ENCODE peak calls at places on chromosomes 7 and 10, in eight cellular contexts. One of them, this sample, is unnamed.

GRCh38 chr10:18984531-18984930 is 64.1 kb upstream of the MALRD1 start:
- DNase-seq in body of pancreas: no peak
- DNase-seq in left ventricle myocardium inferior: no peak
- DNase-seq in HAP-1: no peak
- DNase-seq in pancreas: no peak
- DNase-seq in sigmoid colon: no peak
- DNase-seq in PC-3: no peak
- DNase-seq in AG10803: no peak
- DNase-seq in this sample: no peak

GRCh38 chr10:70756710-70757360 is 28.3 kb downstream of the TBATA start:
- DNase-seq in body of pancreas: no peak
- DNase-seq in left ventricle myocardium inferior: no peak
- DNase-seq in HAP-1: no peak
- DNase-seq in pancreas: no peak
- DNase-seq in sigmoid colon: no peak
- DNase-seq in PC-3: peak; percentile 55
- DNase-seq in AG10803: no peak
- DNase-seq in this sample: no peak

GRCh38 chr7:108723343-108723957 is 153.8 kb downstream of the DNAJB9 start:
- DNase-seq in body of pancreas: no peak
- DNase-seq in left ventricle myocardium inferior: no peak
- DNase-seq in HAP-1: no peak
- DNase-seq in pancreas: no peak
- DNase-seq in sigmoid colon: no peak
- DNase-seq in PC-3: no peak
- DNase-seq in AG10803: no peak
- DNase-seq in this sample: no peak

GRCh38 chr7:155269766-155270585 is 27.7 kb upstream of the INSIG1 start:
- DNase-seq in body of pancreas: no peak
- DNase-seq in left ventricle myocardium inferior: no peak
- DNase-seq in HAP-1: no peak
- DNase-seq in pancreas: no peak
- DNase-seq in sigmoid colon: no peak
- DNase-seq in PC-3: no peak
- DNase-seq in AG10803: no peak
- DNase-seq in this sample: no peak

GRCh38 chr7:94315011-94315410 is 79.7 kb upstream of the COL1A2 start:
- DNase-seq in body of pancreas: no peak
- DNase-seq in left ventricle myocardium inferior: no peak
- DNase-seq in HAP-1: no peak
- DNase-seq in pancreas: no peak
- DNase-seq in sigmoid colon: no peak
- DNase-seq in PC-3: no peak
- DNase-seq in AG10803: no peak
- DNase-seq in this sample: no peak

GRCh38 chr7:66198956-66199355 is 6.2 kb upstream of the TPST1 start:
- DNase-seq in body of pancreas: no peak
- DNase-seq in left ventricle myocardium inferior: no peak
- DNase-seq in HAP-1: no peak
- DNase-seq in pancreas: no peak
- DNase-seq in sigmoid colon: peak; percentile 24
- DNase-seq in PC-3: no peak
- DNase-seq in AG10803: no peak
- DNase-seq in this sample: no peak

GRCh38 chr10:65793738-65794425 is 1132.0 kb upstream of the LRRTM3 start:
- DNase-seq in body of pancreas: peak; percentile 76
- DNase-seq in left ventricle myocardium inferior: no peak
- DNase-seq in HAP-1: no peak
- DNase-seq in pancreas: peak; percentile 59
- DNase-seq in sigmoid colon: no peak
- DNase-seq in PC-3: peak; percentile 40
- DNase-seq in AG10803: no peak
- DNase-seq in this sample: no peak

GRCh38 chr7:8389898-8390642 is 43.3 kb upstream of the NXPH1 start:
- DNase-seq in body of pancreas: peak; percentile 40
- DNase-seq in left ventricle myocardium inferior: no peak
- DNase-seq in HAP-1: no peak
- DNase-seq in pancreas: peak; percentile 26
- DNase-seq in sigmoid colon: no peak
- DNase-seq in PC-3: no peak
- DNase-seq in AG10803: no peak
- DNase-seq in this sample: peak; percentile 64

GRCh38 chr7:143979359-143979758 is 20.8 kb upstream of the OR6B1 start:
- DNase-seq in body of pancreas: no peak
- DNase-seq in left ventricle myocardium inferior: no peak
- DNase-seq in HAP-1: no peak
- DNase-seq in pancreas: no peak
- DNase-seq in sigmoid colon: no peak
- DNase-seq in PC-3: peak; percentile 91
- DNase-seq in AG10803: peak; percentile 80
- DNase-seq in this sample: no peak

GRCh38 chr10:117543245-117543998 is 876 bp downstream of the EMX2 start:
- DNase-seq in body of pancreas: no peak
- DNase-seq in left ventricle myocardium inferior: no peak
- DNase-seq in HAP-1: no peak
- DNase-seq in pancreas: no peak
- DNase-seq in sigmoid colon: no peak
- DNase-seq in PC-3: no peak
- DNase-seq in AG10803: peak; percentile 52
- DNase-seq in this sample: no peak

GRCh38 chr7:130917669-130918128 is 183.7 kb upstream of the KLF14 start:
- DNase-seq in body of pancreas: no peak
- DNase-seq in left ventricle myocardium inferior: no peak
- DNase-seq in HAP-1: no peak
- DNase-seq in pancreas: no peak
- DNase-seq in sigmoid colon: no peak
- DNase-seq in PC-3: peak; percentile 93
- DNase-seq in AG10803: no peak
- DNase-seq in this sample: no peak

GRCh38 chr10:49300140-49300974 is 1.4 kb downstream of the C10orf71 start:
- DNase-seq in body of pancreas: no peak
- DNase-seq in left ventricle myocardium inferior: peak; percentile 66
- DNase-seq in HAP-1: no peak
- DNase-seq in pancreas: no peak
- DNase-seq in sigmoid colon: peak; percentile 20
- DNase-seq in PC-3: no peak
- DNase-seq in AG10803: peak; percentile 40
- DNase-seq in this sample: peak; percentile 26

GRCh38 chr10:128739937-128740336 is 613.7 kb upstream of the MKI67 start:
- DNase-seq in body of pancreas: no peak
- DNase-seq in left ventricle myocardium inferior: no peak
- DNase-seq in HAP-1: no peak
- DNase-seq in pancreas: no peak
- DNase-seq in sigmoid colon: no peak
- DNase-seq in PC-3: no peak
- DNase-seq in AG10803: no peak
- DNase-seq in this sample: no peak

GRCh38 chr7:66083677-66084076 is 8.1 kb downstream of the ASL start:
- DNase-seq in body of pancreas: no peak
- DNase-seq in left ventricle myocardium inferior: no peak
- DNase-seq in HAP-1: no peak
- DNase-seq in pancreas: no peak
- DNase-seq in sigmoid colon: no peak
- DNase-seq in PC-3: no peak
- DNase-seq in AG10803: no peak
- DNase-seq in this sample: no peak

GRCh38 chr7:19351756-19352155 is 206.5 kb upstream of the FERD3L start:
- DNase-seq in body of pancreas: no peak
- DNase-seq in left ventricle myocardium inferior: no peak
- DNase-seq in HAP-1: no peak
- DNase-seq in pancreas: no peak
- DNase-seq in sigmoid colon: no peak
- DNase-seq in PC-3: no peak
- DNase-seq in AG10803: peak; percentile 8
- DNase-seq in this sample: no peak

GRCh38 chr10:129063212-129063611 is 403.8 kb upstream of the MGMT start:
- DNase-seq in body of pancreas: no peak
- DNase-seq in left ventricle myocardium inferior: no peak
- DNase-seq in HAP-1: no peak
- DNase-seq in pancreas: no peak
- DNase-seq in sigmoid colon: no peak
- DNase-seq in PC-3: no peak
- DNase-seq in AG10803: no peak
- DNase-seq in this sample: no peak

GRCh38 chr7:25358831-25359350 is 130.6 kb upstream of the NPVF start:
- DNase-seq in body of pancreas: no peak
- DNase-seq in left ventricle myocardium inferior: no peak
- DNase-seq in HAP-1: peak; percentile 54
- DNase-seq in pancreas: no peak
- DNase-seq in sigmoid colon: no peak
- DNase-seq in PC-3: no peak
- DNase-seq in AG10803: no peak
- DNase-seq in this sample: no peak

GRCh38 chr7:114086491-114086905 is 167.7 kb upstream of the PPP1R3A start:
- DNase-seq in body of pancreas: peak; percentile 49
- DNase-seq in left ventricle myocardium inferior: peak; percentile 26
- DNase-seq in HAP-1: no peak
- DNase-seq in pancreas: peak; percentile 51
- DNase-seq in sigmoid colon: peak; percentile 75
- DNase-seq in PC-3: no peak
- DNase-seq in AG10803: no peak
- DNase-seq in this sample: peak; percentile 20
- H3K4me3 ChIP-seq in body of pancreas: peak overlapping the region; percentile 23
- H3K4me3 ChIP-seq in left ventricle myocardium inferior: peak overlapping the region; percentile 74
- H3K4me3 ChIP-seq in HAP-1: peak overlapping the region; percentile 34
- H3K4me3 ChIP-seq in pancreas: peak overlapping the region; percentile 71
- H3K4me3 ChIP-seq in sigmoid colon: peak overlapping the region; percentile 87
- H3K4me3 ChIP-seq in PC-3: peak overlapping the region; percentile 67
- H3K4me3 ChIP-seq in AG10803: peak overlapping the region; percentile 74
- H3K4me3 ChIP-seq in this sample: peak overlapping the region; percentile 56

DNA sequence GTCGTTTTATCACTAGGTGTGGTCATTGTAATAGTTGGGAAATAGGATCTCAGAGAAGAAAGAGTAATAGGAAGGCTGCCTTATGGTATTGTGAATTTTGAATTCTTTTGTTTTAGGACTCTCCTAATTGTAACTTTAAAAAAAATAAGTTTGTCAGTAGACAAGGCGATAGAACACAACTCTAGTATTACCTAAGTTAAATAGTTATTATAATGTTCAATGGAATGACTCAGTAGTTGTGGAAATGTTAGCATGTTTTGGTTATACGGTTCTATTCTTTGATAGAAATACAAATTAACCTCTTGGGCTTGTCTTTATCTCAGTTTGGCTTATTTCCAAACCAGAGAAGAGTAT is 1.4 kb downstream of the DNAH11 start:
- DNase-seq in body of pancreas: no peak
- DNase-seq in left ventricle myocardium inferior: no peak
- DNase-seq in HAP-1: no peak
- DNase-seq in pancreas: no peak
- DNase-seq in sigmoid colon: no peak
- DNase-seq in PC-3: no peak
- DNase-seq in AG10803: no peak
- DNase-seq in this sample: no peak
- H3K4me3 ChIP-seq in body of pancreas: no peak overlapping the region
- H3K4me3 ChIP-seq in left ventricle myocardium inferior: no peak overlapping the region
- H3K4me3 ChIP-seq in HAP-1: no peak overlapping the region
- H3K4me3 ChIP-seq in pancreas: no peak overlapping the region
- H3K4me3 ChIP-seq in sigmoid colon: no peak overlapping the region
- H3K4me3 ChIP-seq in PC-3: peak overlapping the region; percentile 69
- H3K4me3 ChIP-seq in AG10803: no peak overlapping the region
- H3K4me3 ChIP-seq in this sample: peak overlapping the region; percentile 56

GRCh38 chr7:2109251-2109935 is 123.4 kb downstream of the MAD1L1 start:
- DNase-seq in body of pancreas: no peak
- DNase-seq in left ventricle myocardium inferior: no peak
- DNase-seq in HAP-1: no peak
- DNase-seq in pancreas: no peak
- DNase-seq in sigmoid colon: no peak
- DNase-seq in PC-3: no peak
- DNase-seq in AG10803: no peak
- DNase-seq in this sample: no peak
- H3K4me3 ChIP-seq in body of pancreas: no peak overlapping the region
- H3K4me3 ChIP-seq in left ventricle myocardium inferior: no peak overlapping the region
- H3K4me3 ChIP-seq in HAP-1: no peak overlapping the region
- H3K4me3 ChIP-seq in pancreas: no peak overlapping the region
- H3K4me3 ChIP-seq in sigmoid colon: no peak overlapping the region
- H3K4me3 ChIP-seq in PC-3: peak overlapping the region; percentile 7
- H3K4me3 ChIP-seq in AG10803: no peak overlapping the region
- H3K4me3 ChIP-seq in this sample: no peak overlapping the region

GRCh38 chr10:26952094-26952493 is 91.3 kb upstream of the ABI1 start:
- DNase-seq in body of pancreas: no peak
- DNase-seq in left ventricle myocardium inferior: no peak
- DNase-seq in HAP-1: no peak
- DNase-seq in pancreas: no peak
- DNase-seq in sigmoid colon: no peak
- DNase-seq in PC-3: no peak
- DNase-seq in AG10803: no peak
- DNase-seq in this sample: no peak

GRCh38 chr10:26950934-26951333 is 90.2 kb upstream of the ABI1 start:
- DNase-seq in body of pancreas: no peak
- DNase-seq in left ventricle myocardium inferior: no peak
- DNase-seq in HAP-1: no peak
- DNase-seq in pancreas: no peak
- DNase-seq in sigmoid colon: no peak
- DNase-seq in PC-3: no peak
- DNase-seq in AG10803: no peak
- DNase-seq in this sample: no peak

GRCh38 chr10:26951650-26952049 is 90.9 kb upstream of the ABI1 start:
- DNase-seq in body of pancreas: no peak
- DNase-seq in left ventricle myocardium inferior: no peak
- DNase-seq in HAP-1: no peak
- DNase-seq in pancreas: no peak
- DNase-seq in sigmoid colon: no peak
- DNase-seq in PC-3: no peak
- DNase-seq in AG10803: no peak
- DNase-seq in this sample: no peak

GRCh38 chr10:26944261-26944882 is 83.6 kb upstream of the ABI1 start:
- DNase-seq in body of pancreas: no peak
- DNase-seq in left ventricle myocardium inferior: no peak
- DNase-seq in HAP-1: no peak
- DNase-seq in pancreas: no peak
- DNase-seq in sigmoid colon: no peak
- DNase-seq in PC-3: no peak
- DNase-seq in AG10803: no peak
- DNase-seq in this sample: peak; percentile 52

GRCh38 chr10:26946103-26946907 is 85.5 kb upstream of the ABI1 start:
- DNase-seq in body of pancreas: no peak
- DNase-seq in left ventricle myocardium inferior: no peak
- DNase-seq in HAP-1: no peak
- DNase-seq in pancreas: no peak
- DNase-seq in sigmoid colon: no peak
- DNase-seq in PC-3: peak; percentile 42
- DNase-seq in AG10803: no peak
- DNase-seq in this sample: peak; percentile 50
- H3K4me3 ChIP-seq in body of pancreas: no peak overlapping the region
- H3K4me3 ChIP-seq in left ventricle myocardium inferior: peak overlapping the region; percentile 25
- H3K4me3 ChIP-seq in HAP-1: no peak overlapping the region
- H3K4me3 ChIP-seq in pancreas: no peak overlapping the region
- H3K4me3 ChIP-seq in sigmoid colon: no peak overlapping the region
- H3K4me3 ChIP-seq in PC-3: no peak overlapping the region
- H3K4me3 ChIP-seq in AG10803: no peak overlapping the region
- H3K4me3 ChIP-seq in this sample: no peak overlapping the region